ENCODE peak calls at places on chromosomes 4 and X, in five cellular contexts. I is neuronal stem cell, P is trophoblast cell, N is IMR-90, E is H1. L is an unnamed sample.

GRCh38 chr4:145511913-145512522 is 30.4 kb downstream of the SMAD1 start:
- DNase-seq in I (no peak), P (no peak), N (peak), E (no peak), L (peak)

GRCh38 chrX:148270499-148270898 is 229.9 kb upstream of the AFF2 start:
- DNase-seq in I (no peak), P (no peak), N (no peak), E (no peak), L (no peak)

GRCh38 chr4:142715727-142716126 is 130.4 kb downstream of the INPP4B start:
- DNase-seq in I (no peak), P (no peak), N (no peak), E (no peak), L (no peak)

GRCh38 chr4:123064390-123064789 is 142.0 kb upstream of the NUDT6 start:
- DNase-seq in I (no peak), P (peak), N (peak), E (no peak), L (no peak)

GRCh38 chr4:42474406-42474805 is 77.1 kb downstream of the SHISA3 start:
- DNase-seq in I (no peak), P (no peak), N (no peak), E (no peak), L (no peak)

GRCh38 chr4:109169160-109169559 is 133.3 kb downstream of the COL25A1 start:
- DNase-seq in I (no peak), P (no peak), N (peak), E (no peak), L (no peak)

GRCh38 chr4:94562285-94562684 is 110.5 kb downstream of the PDLIM5 start:
- DNase-seq in I (no peak), P (no peak), N (no peak), E (no peak), L (no peak)

GRCh38 chrX:19555683-19556082 is 40.4 kb upstream of the MAP3K15 start:
- DNase-seq in I (no peak), P (no peak), N (no peak), E (no peak), L (no peak)

GRCh38 chr4:70734971-70735370 is 13.2 kb downstream of the RUFY3 start:
- DNase-seq in I (no peak), P (no peak), N (no peak), E (no peak), L (no peak)

GRCh38 chr4:65592089-65592488 is 78.2 kb downstream of the EPHA5 start:
- DNase-seq in I (no peak), P (no peak), N (no peak), E (no peak), L (no peak)

GRCh38 chrX:8304668-8305067 is 133.6 kb upstream of the VCX2 start:
- DNase-seq in I (no peak), P (no peak), N (no peak), E (no peak), L (no peak)

GRCh38 chr4:39021631-39022030 is 10.6 kb downstream of the TMEM156 start:
- DNase-seq in I (no peak), P (no peak), N (peak), E (no peak), L (no peak)

GRCh38 chr4:142974331-142974730 is 128.2 kb upstream of the INPP4B start:
- DNase-seq in I (no peak), P (no peak), N (no peak), E (no peak), L (no peak)

GRCh38 chr4:185987976-185988627 is 80.9 kb upstream of the TLR3 start:
- DNase-seq in I (no peak), P (peak), N (no peak), E (no peak), L (no peak)

GRCh38 chr4:36243355-36244256 is 708 bp downstream of the ARAP2 start:
- DNase-seq in I (peak), P (peak), N (peak), E (no peak), L (peak)

GRCh38 chrX:19805054-19805690 is 82.2 kb downstream of the SH3KBP1 start:
- DNase-seq in I (no peak), P (no peak), N (no peak), E (no peak), L (no peak)

GRCh38 chr4:41418444-41418843 is 119.5 kb upstream of the LIMCH1 start:
- DNase-seq in I (no peak), P (peak), N (peak), E (no peak), L (peak)

GRCh38 chrX:135975421-135975820 is 1.6 kb upstream of the MMGT1 start:
- DNase-seq in I (no peak), P (no peak), N (no peak), E (no peak), L (no peak)

GRCh38 chr4:127708985-127709384 is 21.2 kb upstream of the SLC25A31 start:
- DNase-seq in I (no peak), P (peak), N (peak), E (no peak), L (peak)

GRCh38 chr4:161555689-161556660 is 607.8 kb downstream of the FSTL5 start:
- DNase-seq in I (no peak), P (no peak), N (peak), E (no peak), L (peak)

GRCh38 chr4:55169352-55169959 is 44.1 kb upstream of the KDR start:
- DNase-seq in I (peak), P (no peak), N (peak), E (no peak), L (peak)

GRCh38 chr4:188976644-188977115 is 837.4 kb downstream of the TRIML1 start:
- DNase-seq in I (peak), P (no peak), N (peak), E (peak), L (peak)

GRCh38 chr4:15536552-15537499 is 67.1 kb downstream of the CC2D2A start:
- DNase-seq in I (no peak), P (no peak), N (no peak), E (no peak), L (no peak)

GRCh38 chrX:45758738-45759397 is 558.2 kb upstream of the DIPK2B start:
- DNase-seq in I (no peak), P (no peak), N (peak), E (no peak), L (peak)

GRCh38 chr4:78517050-78517652 is 34.4 kb upstream of the ANXA3 start:
- DNase-seq in I (peak), P (no peak), N (peak), E (no peak), L (peak)

GRCh38 chrX:17377795-17378194 is 2.8 kb downstream of the NHS start:
- DNase-seq in I (no peak), P (no peak), N (no peak), E (no peak), L (no peak)

GRCh38 chr4:7973545-7973981 is 33.9 kb upstream of the AFAP1 start:
- DNase-seq in I (no peak), P (peak), N (peak), E (no peak), L (peak)

GRCh38 chrX:129622757-129623301 is 31.9 kb downstream of the APLN start:
- DNase-seq in I (peak), P (peak), N (peak), E (peak), L (peak)

GRCh38 chr4:101983835-101984234 is 193.3 kb downstream of the BANK1 start:
- DNase-seq in I (no peak), P (no peak), N (no peak), E (no peak), L (no peak)

GRCh38 chrX:112759512-112759911 is 79.8 kb upstream of the LHFPL1 start:
- DNase-seq in I (no peak), P (no peak), N (no peak), E (no peak), L (no peak)

GRCh38 chrX:112761239-112762207 is 79.1 kb downstream of the AMOT start:
- DNase-seq in I (no peak), P (no peak), N (no peak), E (no peak), L (no peak)

DNA sequence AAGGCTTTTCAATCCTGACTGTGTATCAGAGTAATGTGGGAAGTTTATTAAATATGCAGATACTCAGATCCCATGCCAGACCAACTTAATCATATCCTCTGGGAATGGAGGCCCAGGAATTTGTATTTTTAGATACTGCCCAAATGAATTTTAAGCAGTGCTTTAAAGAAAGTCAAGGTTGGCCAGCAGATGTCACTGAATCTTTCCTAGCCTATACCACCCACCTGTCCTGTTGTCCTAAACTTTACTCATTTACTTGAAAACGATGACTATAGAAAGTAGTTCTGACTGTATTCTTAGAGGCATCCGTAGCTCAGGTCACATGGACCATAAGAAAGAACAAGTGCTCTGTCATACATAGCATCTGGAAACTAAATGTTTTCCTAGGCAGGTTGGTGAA is 79.9 kb downstream of the AMOT start:
- DNase-seq in I (no peak), P (no peak), N (peak), E (no peak), L (no peak)
- H3K4me3 ChIP-seq in I (no peak), P (no peak), N (no peak), E (no peak), L (no peak)

GRCh38 chr4:76591992-76592391 is 157.0 kb downstream of the SHROOM3 start:
- DNase-seq in I (no peak), P (peak), N (no peak), E (no peak), L (no peak)

GRCh38 chr4:76589872-76590846 is 155.1 kb downstream of the SHROOM3 start:
- DNase-seq in I (peak), P (peak), N (peak), E (peak), L (peak)

GRCh38 chr4:76590847-76591281 is 155.8 kb downstream of the SHROOM3 start:
- DNase-seq in I (no peak), P (peak), N (peak), E (no peak), L (no peak)

GRCh38 chr4:76588268-76588667 is 153.2 kb downstream of the SHROOM3 start:
- DNase-seq in I (peak), P (no peak), N (no peak), E (no peak), L (no peak)

GRCh38 chr4:76589402-76589801 is 154.4 kb downstream of the SHROOM3 start:
- DNase-seq in I (no peak), P (peak), N (peak), E (no peak), L (peak)
- H4K91ac ChIP-seq in I (no peak), P (peak), N (peak), E (peak), L (no peak)

GRCh38 chr4:6633091-6633906 is 7.2 kb upstream of the MRFAP1 start:
- DNase-seq in I (no peak), P (peak), N (peak), E (no peak), L (peak)
- H3K4ac ChIP-seq in I (no peak), P (no peak), N (peak), E (no peak), L (no peak)

DNA sequence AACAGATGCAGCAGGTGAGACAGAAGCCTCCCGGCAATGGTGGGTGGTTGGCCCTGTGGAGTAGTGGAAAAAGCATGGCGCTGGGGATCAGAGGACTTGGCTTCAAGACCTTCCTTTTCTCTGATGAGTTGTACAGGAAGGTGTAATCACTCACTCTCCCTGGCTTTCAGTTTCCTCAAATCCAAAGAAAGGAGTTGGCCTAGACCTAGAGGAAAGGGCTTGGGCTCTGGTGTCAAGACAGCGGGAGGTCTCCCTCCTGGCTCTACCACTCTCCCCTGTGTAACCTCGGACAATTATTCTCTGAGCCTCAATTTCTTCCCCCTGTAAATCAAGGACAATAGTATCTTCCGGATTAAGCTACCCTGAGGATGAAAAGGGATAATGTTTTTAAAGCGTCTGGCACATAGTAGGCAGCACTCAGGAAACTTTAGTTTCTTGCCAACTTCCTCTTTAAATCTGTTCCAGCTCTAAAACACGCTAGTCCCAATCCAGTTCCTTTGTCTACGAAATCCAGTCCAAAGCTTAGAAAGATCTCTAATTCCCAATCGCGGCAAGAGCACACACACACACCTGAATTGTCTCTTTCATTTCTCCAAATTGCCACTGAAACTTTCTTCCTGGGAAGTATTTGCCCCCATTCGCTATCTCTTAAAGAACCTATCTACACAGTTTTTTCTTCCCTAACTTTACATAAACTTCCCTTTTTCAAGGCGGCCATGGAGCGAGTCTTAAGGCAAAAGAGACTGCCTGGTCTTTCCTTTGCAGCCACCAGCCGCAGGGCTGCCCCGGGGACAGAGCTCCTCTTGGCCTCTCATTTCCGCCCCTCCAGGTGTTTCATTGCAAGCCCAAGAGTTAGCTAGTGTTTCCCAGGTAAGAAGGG is 29.9 kb upstream of the GPC4 start:
- DNase-seq in I (no peak), P (peak), N (no peak), E (no peak), L (peak)
- H3K4me3 ChIP-seq in I (no peak), P (no peak), N (peak), E (peak), L (peak)

DNA sequence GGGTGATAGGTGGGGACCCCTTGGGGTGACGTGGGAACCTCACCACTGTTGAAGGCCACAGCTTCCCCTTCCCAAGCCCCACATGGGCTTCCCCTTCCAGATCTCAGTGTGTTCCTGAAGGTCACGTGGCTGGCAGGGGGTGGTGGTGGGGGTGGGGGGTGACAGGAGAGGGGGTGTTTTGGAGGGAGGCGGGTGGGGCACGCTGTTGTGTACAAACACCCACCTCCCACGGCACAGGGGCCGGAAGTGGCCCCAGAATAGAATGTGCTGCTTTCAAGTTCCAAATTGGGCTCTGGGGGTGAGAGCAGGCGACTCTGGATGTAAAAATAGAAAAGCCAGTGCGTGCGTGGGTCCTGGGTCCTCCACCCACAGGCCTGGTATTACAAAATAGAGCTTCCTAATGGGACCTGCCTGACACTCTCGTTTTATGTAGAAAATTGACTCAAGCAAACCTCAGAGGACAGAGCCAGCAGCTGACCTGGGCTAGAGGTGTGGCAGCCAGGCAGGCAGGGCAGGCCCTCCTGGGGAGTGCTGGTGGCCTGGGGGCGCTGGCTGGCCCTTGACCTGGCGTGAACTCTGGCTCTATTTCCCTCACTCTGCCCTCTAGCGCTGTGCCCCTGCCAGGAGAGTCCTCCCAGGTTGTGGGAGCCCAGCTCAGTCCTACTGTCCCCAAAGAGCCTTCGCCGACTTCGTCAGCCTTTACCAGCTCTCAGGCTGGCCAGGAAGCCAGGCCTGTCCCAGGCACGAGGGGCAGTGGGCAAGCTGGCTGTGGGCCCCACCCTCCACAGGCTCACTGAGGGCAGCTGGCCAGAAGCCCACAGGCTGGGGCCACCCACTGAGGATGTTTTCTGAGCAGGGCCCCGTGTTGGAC is 5.4 kb upstream of the SH3BP2 start:
- DNase-seq in I (no peak), P (no peak), N (no peak), E (no peak), L (no peak)
- H4K91ac ChIP-seq in I (no peak), P (no peak), N (no peak), E (no peak), L (no peak)

DNA sequence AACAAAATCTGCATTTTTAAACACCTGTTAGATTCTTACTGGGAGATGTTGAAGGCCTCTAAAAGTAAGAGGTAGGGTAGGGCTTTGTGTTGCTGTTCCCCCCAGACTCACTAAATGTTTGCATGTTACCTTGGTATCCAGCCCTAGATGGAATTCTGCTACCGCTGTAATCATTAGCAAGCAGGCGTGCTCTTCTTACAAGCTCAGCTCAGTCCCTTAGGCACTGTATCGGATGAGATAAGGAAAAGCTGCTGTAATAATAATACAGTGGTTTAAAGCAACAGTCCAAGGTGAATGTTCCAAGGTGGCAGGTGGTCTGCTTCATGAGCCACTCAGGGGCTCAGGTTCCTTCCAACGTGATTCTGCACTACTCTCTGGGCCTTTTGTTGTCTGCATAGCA is 46.2 kb downstream of the COQ2 start:
- DNase-seq in I (no peak), P (no peak), N (no peak), E (no peak), L (no peak)
- H3K4ac ChIP-seq in I (no peak), P (no peak), N (no peak), E (no peak), L (no peak)

GRCh38 chr4:30856795-30857564 is 136.8 kb downstream of the PCDH7 start:
- DNase-seq in I (no peak), P (no peak), N (no peak), E (no peak), L (no peak)

GRCh38 chr4:30855232-30855631 is 135.1 kb downstream of the PCDH7 start:
- DNase-seq in I (no peak), P (no peak), N (no peak), E (no peak), L (no peak)

DNA sequence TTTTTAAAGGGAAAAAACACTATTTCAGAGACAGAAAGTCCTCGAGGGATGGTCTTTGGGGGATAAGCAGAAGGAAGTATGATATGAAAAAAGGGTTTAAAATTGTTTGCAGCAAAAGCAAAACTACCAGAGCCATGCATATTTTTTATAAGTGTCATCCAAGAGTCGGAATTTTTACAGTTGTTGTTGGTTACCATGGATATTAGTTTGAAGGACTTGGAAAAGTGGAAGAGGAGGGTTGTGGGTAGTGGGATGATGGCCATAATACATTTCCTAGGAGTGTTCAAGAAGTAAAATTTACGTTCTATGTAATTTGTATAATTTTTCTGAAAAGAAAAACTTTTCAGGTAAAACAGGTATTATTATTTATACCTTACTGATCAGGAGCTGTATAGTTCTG is 134.4 kb downstream of the PCDH7 start:
- DNase-seq in I (no peak), P (no peak), N (peak), E (no peak), L (no peak)
- H3K4me3 ChIP-seq in I (no peak), P (no peak), N (no peak), E (no peak), L (no peak)

GRCh38 chr4:3247399-3248177 is 1.4 kb upstream of the MSANTD1 start:
- DNase-seq in I (no peak), P (no peak), N (no peak), E (no peak), L (no peak)
- H4K91ac ChIP-seq in I (no peak), P (no peak), N (no peak), E (no peak), L (no peak)

GRCh38 chrX:40007746-40008705 is 89.7 kb downstream of the BCOR start:
- DNase-seq in I (no peak), P (no peak), N (no peak), E (no peak), L (no peak)
- H3K4ac ChIP-seq in I (no peak), P (no peak), N (no peak), E (no peak), L (no peak)